ENCODE peak calls at places on chromosomes 2 and 18, in ten cellular contexts. X, H, Y, P, W, O, F, Z, K and J are unnamed samples.
A peak's percentile ranks its signal among the peaks of the same experiment; 100 is the strongest.

GRCh38 chr2:100630473-100630977 is 67.7 kb downstream of the PDCL3 start:
- DNase-seq in X (no peak), H (no peak), Y (no peak), P (no peak), W (no peak), O (no peak), F (no peak), Z (no peak), K (no peak), J (no peak)

GRCh38 chr2:43114210-43114609 is 112.2 kb downstream of the ZFP36L2 start:
- DNase-seq in X (no peak), H (no peak), Y (no peak), P (no peak), W (no peak), O (peak; percentile 31), F (peak; percentile 46), Z (no peak), K (no peak), J (peak; percentile 41)

GRCh38 chr2:183229386-183229785 is 105.1 kb downstream of the NUP35 start:
- DNase-seq in X (no peak), H (no peak), Y (no peak), P (no peak), W (no peak), O (no peak), F (peak; percentile 45), Z (no peak), K (no peak), J (no peak)

GRCh38 chr18:477565-477964 is 22.9 kb downstream of the COLEC12 start:
- DNase-seq in X (peak; percentile 12), H (peak; percentile 63), Y (no peak), P (no peak), W (no peak), O (no peak), F (no peak), Z (no peak), K (no peak), J (no peak)

GRCh38 chr2:201448701-201449100 is 2.6 kb downstream of the TRAK2 start:
- DNase-seq in X (no peak), H (no peak), Y (no peak), P (no peak), W (peak; percentile 25), O (no peak), F (no peak), Z (no peak), K (no peak), J (no peak)

GRCh38 chr2:240561325-240561971 is 1.3 kb downstream of the DUSP28 start:
- DNase-seq in X (peak; percentile 54), H (no peak), Y (no peak), P (peak; percentile 37), W (no peak), O (peak; percentile 0), F (peak; percentile 71), Z (no peak), K (peak; percentile 32), J (no peak)

GRCh38 chr2:62465741-62466500 is 40.1 kb downstream of the TMEM17 start:
- DNase-seq in X (peak; percentile 21), H (no peak), Y (no peak), P (no peak), W (no peak), O (no peak), F (no peak), Z (no peak), K (peak; percentile 41), J (no peak)

GRCh38 chr2:70730730-70731129 is 37.3 kb downstream of the ADD2 start:
- DNase-seq in X (no peak), H (no peak), Y (no peak), P (no peak), W (no peak), O (no peak), F (no peak), Z (no peak), K (no peak), J (no peak)

GRCh38 chr18:58937204-58937603 is 72.5 kb downstream of the ZNF532 start:
- DNase-seq in X (peak; percentile 27), H (no peak), Y (no peak), P (no peak), W (no peak), O (peak; percentile 72), F (peak; percentile 24), Z (no peak), K (no peak), J (no peak)

GRCh38 chr2:6917071-6917760 is at the start of gene RNF144A:
- DNase-seq in X (peak; percentile 75), H (peak; percentile 71), Y (peak; percentile 75), P (peak; percentile 84), W (peak; percentile 64), O (peak; percentile 48), F (no peak), Z (peak; percentile 94), K (peak; percentile 85), J (peak; percentile 84)

GRCh38 chr2:162007447-162008040 is 66.5 kb downstream of the DPP4 start:
- DNase-seq in X (peak; percentile 41), H (no peak), Y (no peak), P (no peak), W (no peak), O (peak; percentile 63), F (peak; percentile 18), Z (no peak), K (no peak), J (peak; percentile 45)

GRCh38 chr2:44974064-44974715 is 32.7 kb downstream of the SIX3 start:
- DNase-seq in X (peak; percentile 75), H (no peak), Y (no peak), P (no peak), W (no peak), O (peak; percentile 48), F (peak; percentile 22), Z (no peak), K (no peak), J (peak; percentile 64)

GRCh38 chr2:163621445-163622004 is 114.3 kb downstream of the FIGN start:
- DNase-seq in X (no peak), H (no peak), Y (no peak), P (no peak), W (no peak), O (no peak), F (no peak), Z (no peak), K (no peak), J (no peak)

GRCh38 chr2:234745347-234745746 is 206.5 kb upstream of the SH3BP4 start:
- DNase-seq in X (no peak), H (no peak), Y (no peak), P (no peak), W (no peak), O (no peak), F (no peak), Z (no peak), K (no peak), J (no peak)

GRCh38 chr2:236633764-236634163 is 64.1 kb downstream of the ACKR3 start:
- DNase-seq in X (no peak), H (no peak), Y (no peak), P (no peak), W (no peak), O (no peak), F (no peak), Z (no peak), K (no peak), J (no peak)

GRCh38 chr2:58194451-58194850 is 46.7 kb downstream of the FANCL start:
- DNase-seq in X (no peak), H (no peak), Y (no peak), P (no peak), W (no peak), O (no peak), F (no peak), Z (no peak), K (no peak), J (no peak)